ENCODE peak calls at places on chromosomes 13 and 19, in eight cellular contexts. N is Calu3, Y is adrenal gland, S is ACHN, P is psoas muscle, J is HCT116, W is RPMI7951, Q is lung. M is an unnamed sample.

GRCh38 chr19:50482886-50483285 is 6.2 kb upstream of the GARIN5A start:
- DNase-seq in N (no peak), Y (no peak), S (no peak), P (no peak), J (no peak), W (no peak), Q (no peak), M (no peak)

GRCh38 chr19:30103981-30104380 is 161.9 kb downstream of the URI1 start:
- DNase-seq in N (no peak), Y (no peak), S (no peak), P (no peak), J (no peak), W (no peak), Q (no peak), M (no peak)

GRCh38 chr19:46514589-46515289 is 19.1 kb upstream of the PNMA8B start:
- DNase-seq in N (no peak), Y (no peak), S (no peak), P (no peak), J (no peak), W (no peak), Q (no peak), M (no peak)

GRCh38 chr19:44496711-44497110 is 3.6 kb downstream of the ZNF180 start:
- DNase-seq in N (no peak), Y (no peak), S (no peak), P (no peak), J (no peak), W (no peak), Q (no peak), M (no peak)

GRCh38 chr19:58387338-58388174 is 487 bp downstream of the RPS5 start:
- DNase-seq in N (no peak), Y (no peak), S (no peak), P (no peak), J (no peak), W (no peak), Q (no peak), M (no peak)

GRCh38 chr13:71169125-71169524 is 697.9 kb downstream of the DACH1 start:
- DNase-seq in N (no peak), Y (no peak), S (no peak), P (no peak), J (no peak), W (no peak), Q (no peak), M (no peak)

GRCh38 chr19:46890423-46891170 is 29.8 kb downstream of the ARHGAP35 start:
- DNase-seq in N (peak; percentile 53), Y (no peak), S (peak; percentile 44), P (no peak), J (no peak), W (peak; percentile 87), Q (no peak), M (no peak)

GRCh38 chr13:111328803-111329410 is 8.5 kb downstream of the TEX29 start:
- DNase-seq in N (no peak), Y (no peak), S (no peak), P (no peak), J (no peak), W (no peak), Q (peak; percentile 6), M (no peak)

GRCh38 chr19:32691952-32692726 is 518 bp downstream of the NUDT19 start:
- DNase-seq in N (peak; percentile 63), Y (peak; percentile 82), S (peak; percentile 60), P (peak; percentile 71), J (no peak), W (peak; percentile 77), Q (peak; percentile 74), M (no peak)

GRCh38 chr19:50629194-50629593 is 10.5 kb downstream of the SYT3 start:
- DNase-seq in N (no peak), Y (no peak), S (no peak), P (no peak), J (no peak), W (no peak), Q (no peak), M (no peak)

GRCh38 chr19:46392252-46392801 is 21.0 kb downstream of the CCDC8 start:
- DNase-seq in N (no peak), Y (peak; percentile 26), S (no peak), P (no peak), J (no peak), W (no peak), Q (no peak), M (no peak)

GRCh38 chr13:110334256-110334655 is 27.2 kb downstream of the COL4A2 start:
- DNase-seq in N (no peak), Y (no peak), S (no peak), P (no peak), J (no peak), W (no peak), Q (no peak), M (no peak)

GRCh38 chr19:23817519-23817918 is 58.8 kb upstream of the ZNF681 start:
- DNase-seq in N (no peak), Y (peak; percentile 85), S (peak; percentile 12), P (no peak), J (peak; percentile 4), W (peak; percentile 39), Q (no peak), M (no peak)

GRCh38 chr13:28716511-28716910 is 2.3 kb downstream of the SLC46A3 start:
- DNase-seq in N (peak; percentile 12), Y (peak; percentile 62), S (no peak), P (peak; percentile 35), J (peak; percentile 35), W (peak; percentile 87), Q (peak; percentile 69), M (no peak)

GRCh38 chr19:14337510-14337909 is 43.7 kb upstream of the ADGRE5 start:
- DNase-seq in N (no peak), Y (no peak), S (peak; percentile 11), P (no peak), J (peak; percentile 79), W (peak; percentile 34), Q (no peak), M (no peak)

M was measured in cortex of kidney.